ENCODE peak calls at places on chromosomes 2 and 18, in eight cellular contexts. X is stimulated activated CD8-positive, alpha-beta memory T cell treated with anti-CD3 and anti-CD28 coated beads, Interleukin-12 subunit alpha, Interleukin-12 subunit beta, amount 100 ng/mL, for 1 hour; N is activated CD8-positive, alpha-beta memory T cell treated with anti-CD3 and anti-CD28 coated beads, Interleukin-2, amount 10 ng/mL, durations not matched to agents 7 days and 5 days; D is NCI-H345; V is astrocyte of the hippocampus; A is Caki2; S is tibial nerve; Z is HEK293T. F is an unnamed sample.

GRCh38 chr2:201470821-201471731 is 19.5 kb downstream of the STRADB start:
- DNase-seq in X (no peak), N (no peak), D (no peak), V (no peak), A (no peak), S (no peak), Z (no peak), F (no peak)

GRCh38 chr2:41870257-41870570 is 177.6 kb upstream of the PKDCC start:
- DNase-seq in X (no peak), N (no peak), D (no peak), V (no peak), A (no peak), S (no peak), Z (no peak), F (no peak)

GRCh38 chr18:42649636-42650035 is 465.8 kb downstream of the RIT2 start:
- DNase-seq in X (no peak), N (no peak), D (no peak), V (peak), A (peak), S (no peak), Z (no peak), F (peak)

GRCh38 chr18:58285731-58286130 is 241.7 kb downstream of the NEDD4L start:
- DNase-seq in X (no peak), N (no peak), D (no peak), V (no peak), A (no peak), S (no peak), Z (no peak), F (no peak)

GRCh38 chr2:197311521-197312033 is 997 bp upstream of the ANKRD44 start:
- DNase-seq in X (no peak), N (no peak), D (no peak), V (peak), A (peak), S (no peak), Z (no peak), F (no peak)

GRCh38 chr2:217959723-217960122 is 43.1 kb downstream of the TNS1 start:
- DNase-seq in X (no peak), N (no peak), D (no peak), V (peak), A (no peak), S (no peak), Z (no peak), F (no peak)

GRCh38 chr2:201007584-201007998 is 44.1 kb upstream of the ORC2 start:
- DNase-seq in X (no peak), N (no peak), D (no peak), V (no peak), A (peak), S (no peak), Z (no peak), F (no peak)

GRCh38 chr2:207531024-207531411 is 1.3 kb downstream of the CREB1 start:
- DNase-seq in X (no peak), N (peak), D (peak), V (peak), A (no peak), S (no peak), Z (no peak), F (no peak)

GRCh38 chr2:36380624-36381481 is 25.3 kb downstream of the CRIM1 start:
- DNase-seq in X (no peak), N (no peak), D (no peak), V (no peak), A (peak), S (no peak), Z (no peak), F (no peak)

GRCh38 chr18:46260016-46260878 is 156.1 kb downstream of the HAUS1 start:
- DNase-seq in X (no peak), N (no peak), D (no peak), V (peak), A (no peak), S (no peak), Z (no peak), F (no peak)

GRCh38 chr2:3132466-3132865 is 245.2 kb downstream of the EIPR1 start:
- DNase-seq in X (no peak), N (no peak), D (no peak), V (no peak), A (no peak), S (no peak), Z (no peak), F (no peak)

GRCh38 chr18:58758606-58759005 is 87.3 kb downstream of the MALT1 start:
- DNase-seq in X (no peak), N (peak), D (no peak), V (no peak), A (no peak), S (no peak), Z (no peak), F (no peak)

GRCh38 chr2:216918088-216918680 is 58.3 kb upstream of the TNP1 start:
- DNase-seq in X (no peak), N (no peak), D (peak), V (peak), A (peak), S (peak), Z (no peak), F (no peak)

GRCh38 chr2:30472326-30472725 is 25.3 kb downstream of the LCLAT1 start:
- DNase-seq in X (no peak), N (no peak), D (no peak), V (no peak), A (no peak), S (no peak), Z (no peak), F (no peak)

GRCh38 chr18:68833756-68834155 is 35.9 kb downstream of the CCDC102B start:
- DNase-seq in X (no peak), N (no peak), D (no peak), V (peak), A (no peak), S (no peak), Z (no peak), F (no peak)

GRCh38 chr2:11286749-11287148 is 57.7 kb downstream of the ROCK2 start:
- DNase-seq in X (no peak), N (no peak), D (no peak), V (peak), A (no peak), S (no peak), Z (no peak), F (no peak)

GRCh38 chr18:62767321-62767720 is 52.0 kb downstream of the PHLPP1 start:
- DNase-seq in X (no peak), N (no peak), D (no peak), V (peak), A (no peak), S (no peak), Z (no peak), F (no peak)

GRCh38 chr2:166343467-166343866 is 32.3 kb downstream of the SCN9A start:
- DNase-seq in X (no peak), N (no peak), D (peak), V (no peak), A (no peak), S (no peak), Z (no peak), F (peak)

GRCh38 chr2:144432921-144433320 is 87.0 kb downstream of the ZEB2 start:
- DNase-seq in X (no peak), N (no peak), D (no peak), V (no peak), A (no peak), S (no peak), Z (no peak), F (no peak)

GRCh38 chr2:24046930-24047702 is at the start of gene WDCP:
- DNase-seq in X (peak), N (peak), D (peak), V (peak), A (peak), S (peak), Z (peak), F (peak)

GRCh38 chr2:96926791-96927190 is 56.9 kb upstream of the SEMA4C start:
- DNase-seq in X (no peak), N (no peak), D (no peak), V (no peak), A (no peak), S (no peak), Z (no peak), F (no peak)

GRCh38 chr2:151097930-151098329 is 163.7 kb downstream of the RBM43 start:
- DNase-seq in X (no peak), N (no peak), D (no peak), V (peak), A (no peak), S (no peak), Z (no peak), F (no peak)

GRCh38 chr2:20224716-20225293 is at the start of gene SDC1:
- DNase-seq in X (no peak), N (no peak), D (peak), V (peak), A (peak), S (no peak), Z (peak), F (peak)

GRCh38 chr2:96574364-96574763 is 37.8 kb downstream of the ARID5A start:
- DNase-seq in X (no peak), N (no peak), D (no peak), V (no peak), A (no peak), S (no peak), Z (no peak), F (no peak)

GRCh38 chr2:51420521-51420920 is 388.6 kb upstream of the NRXN1 start:
- DNase-seq in X (no peak), N (no peak), D (no peak), V (no peak), A (no peak), S (no peak), Z (no peak), F (no peak)

GRCh38 chr2:159307942-159308341 is 21.4 kb upstream of the WDSUB1 start:
- DNase-seq in X (no peak), N (no peak), D (no peak), V (no peak), A (no peak), S (no peak), Z (no peak), F (no peak)

GRCh38 chr18:58865009-58865345 is 300 bp downstream of the ZNF532 start:
- DNase-seq in X (no peak), N (no peak), D (no peak), V (no peak), A (no peak), S (no peak), Z (no peak), F (no peak)

GRCh38 chr2:149955201-149955600 is 367.6 kb upstream of the MMADHC start:
- DNase-seq in X (no peak), N (no peak), D (no peak), V (peak), A (no peak), S (no peak), Z (no peak), F (no peak)

GRCh38 chr18:42268793-42269192 is 313.8 kb downstream of the PIK3C3 start:
- DNase-seq in X (no peak), N (no peak), D (no peak), V (peak), A (no peak), S (no peak), Z (no peak), F (peak)

GRCh38 chr2:160270571-160271113 is 70.6 kb upstream of the ITGB6 start:
- DNase-seq in X (no peak), N (no peak), D (no peak), V (peak), A (no peak), S (peak), Z (no peak), F (no peak)

F was measured in HAP-1.